ENCODE peak calls at places on chromosome 19, in eight cellular contexts. One of them, this sample, is unnamed.

GRCh38 chr19:52638601-52639000 is 446 bp upstream of the ZNF83 start:
- DNase-seq in NCI-H446 treated with DMSO at 0.1 percent for 48 hours: no peak
- DNase-seq in mucosa of descending colon: peak
- DNase-seq in heart right ventricle: peak
- DNase-seq in astrocyte of the hippocampus: peak
- DNase-seq in thoracic aorta: no peak
- DNase-seq in LNCaP clone FGC: no peak
- DNase-seq in NCI-H2029 treated with DMSO at 0.1 percent for 48 hours: peak
- DNase-seq in this sample: no peak

GRCh38 chr19:15288146-15288963 is 44.0 kb downstream of the BRD4 start:
- DNase-seq in astrocyte of the hippocampus: peak
- DNase-seq in LNCaP clone FGC: no peak
- DNase-seq in NCI-H446 treated with DMSO at 0.1 percent for 48 hours: peak
- DNase-seq in mucosa of descending colon: peak
- DNase-seq in NCI-H2029 treated with DMSO at 0.1 percent for 48 hours: no peak
- DNase-seq in heart right ventricle: no peak
- DNase-seq in thoracic aorta: no peak
- DNase-seq in this sample: no peak

GRCh38 chr19:30629086-30629485 is 256.9 kb downstream of the ZNF536 start:
- DNase-seq in astrocyte of the hippocampus: no peak
- DNase-seq in NCI-H446 treated with DMSO at 0.1 percent for 48 hours: no peak
- DNase-seq in heart right ventricle: no peak
- DNase-seq in thoracic aorta: no peak
- DNase-seq in LNCaP clone FGC: no peak
- DNase-seq in NCI-H2029 treated with DMSO at 0.1 percent for 48 hours: no peak
- DNase-seq in mucosa of descending colon: no peak
- DNase-seq in this sample: no peak

GRCh38 chr19:47081095-47081494 is 32.5 kb downstream of the ZC3H4 start:
- DNase-seq in astrocyte of the hippocampus: no peak
- DNase-seq in LNCaP clone FGC: no peak
- DNase-seq in NCI-H2029 treated with DMSO at 0.1 percent for 48 hours: no peak
- DNase-seq in thoracic aorta: no peak
- DNase-seq in heart right ventricle: no peak
- DNase-seq in NCI-H446 treated with DMSO at 0.1 percent for 48 hours: no peak
- DNase-seq in mucosa of descending colon: no peak
- DNase-seq in this sample: no peak

GRCh38 chr19:8460516-8461298 is 15.9 kb downstream of the HNRNPM start:
- DNase-seq in LNCaP clone FGC: no peak
- DNase-seq in NCI-H2029 treated with DMSO at 0.1 percent for 48 hours: no peak
- DNase-seq in thoracic aorta: no peak
- DNase-seq in NCI-H446 treated with DMSO at 0.1 percent for 48 hours: no peak
- DNase-seq in astrocyte of the hippocampus: no peak
- DNase-seq in mucosa of descending colon: no peak
- DNase-seq in heart right ventricle: no peak
- DNase-seq in this sample: no peak

GRCh38 chr19:30395283-30395682 is 23.1 kb downstream of the ZNF536 start:
- DNase-seq in heart right ventricle: no peak
- DNase-seq in thoracic aorta: no peak
- DNase-seq in NCI-H446 treated with DMSO at 0.1 percent for 48 hours: no peak
- DNase-seq in mucosa of descending colon: no peak
- DNase-seq in LNCaP clone FGC: no peak
- DNase-seq in NCI-H2029 treated with DMSO at 0.1 percent for 48 hours: no peak
- DNase-seq in astrocyte of the hippocampus: no peak
- DNase-seq in this sample: no peak

GRCh38 chr19:10271543-10272086 is 695 bp downstream of the ICAM1 start:
- DNase-seq in astrocyte of the hippocampus: no peak
- DNase-seq in thoracic aorta: no peak
- DNase-seq in mucosa of descending colon: peak
- DNase-seq in heart right ventricle: no peak
- DNase-seq in NCI-H2029 treated with DMSO at 0.1 percent for 48 hours: no peak
- DNase-seq in NCI-H446 treated with DMSO at 0.1 percent for 48 hours: no peak
- DNase-seq in LNCaP clone FGC: no peak
- DNase-seq in this sample: no peak

GRCh38 chr19:10603873-10604459 is 16.9 kb upstream of the AP1M2 start:
- DNase-seq in NCI-H2029 treated with DMSO at 0.1 percent for 48 hours: no peak
- DNase-seq in LNCaP clone FGC: no peak
- DNase-seq in heart right ventricle: no peak
- DNase-seq in NCI-H446 treated with DMSO at 0.1 percent for 48 hours: no peak
- DNase-seq in thoracic aorta: no peak
- DNase-seq in mucosa of descending colon: no peak
- DNase-seq in astrocyte of the hippocampus: peak
- DNase-seq in this sample: no peak

GRCh38 chr19:38793186-38793585 is 4.2 kb downstream of the LGALS7B start:
- DNase-seq in mucosa of descending colon: no peak
- DNase-seq in NCI-H446 treated with DMSO at 0.1 percent for 48 hours: no peak
- DNase-seq in NCI-H2029 treated with DMSO at 0.1 percent for 48 hours: no peak
- DNase-seq in LNCaP clone FGC: no peak
- DNase-seq in thoracic aorta: no peak
- DNase-seq in heart right ventricle: no peak
- DNase-seq in astrocyte of the hippocampus: peak
- DNase-seq in this sample: no peak

GRCh38 chr19:43695985-43696729 is 19.7 kb upstream of the IRGC start:
- DNase-seq in heart right ventricle: no peak
- DNase-seq in thoracic aorta: no peak
- DNase-seq in LNCaP clone FGC: no peak
- DNase-seq in NCI-H2029 treated with DMSO at 0.1 percent for 48 hours: no peak
- DNase-seq in astrocyte of the hippocampus: no peak
- DNase-seq in NCI-H446 treated with DMSO at 0.1 percent for 48 hours: no peak
- DNase-seq in mucosa of descending colon: no peak
- DNase-seq in this sample: no peak

GRCh38 chr19:17076539-17076919 is 952 bp downstream of the MYO9B start:
- DNase-seq in astrocyte of the hippocampus: peak
- DNase-seq in NCI-H446 treated with DMSO at 0.1 percent for 48 hours: no peak
- DNase-seq in mucosa of descending colon: no peak
- DNase-seq in LNCaP clone FGC: no peak
- DNase-seq in heart right ventricle: no peak
- DNase-seq in thoracic aorta: no peak
- DNase-seq in NCI-H2029 treated with DMSO at 0.1 percent for 48 hours: no peak
- DNase-seq in this sample: no peak

GRCh38 chr19:45999653-46000121 is 4.4 kb downstream of the CCDC61 start:
- DNase-seq in NCI-H446 treated with DMSO at 0.1 percent for 48 hours: no peak
- DNase-seq in heart right ventricle: no peak
- DNase-seq in astrocyte of the hippocampus: peak
- DNase-seq in LNCaP clone FGC: no peak
- DNase-seq in NCI-H2029 treated with DMSO at 0.1 percent for 48 hours: no peak
- DNase-seq in mucosa of descending colon: peak
- DNase-seq in thoracic aorta: no peak
- DNase-seq in this sample: no peak

GRCh38 chr19:58274771-58275199 is 4.0 kb upstream of the ZNF8 start:
- DNase-seq in thoracic aorta: no peak
- DNase-seq in astrocyte of the hippocampus: peak
- DNase-seq in heart right ventricle: no peak
- DNase-seq in NCI-H446 treated with DMSO at 0.1 percent for 48 hours: no peak
- DNase-seq in NCI-H2029 treated with DMSO at 0.1 percent for 48 hours: no peak
- DNase-seq in mucosa of descending colon: no peak
- DNase-seq in LNCaP clone FGC: no peak
- DNase-seq in this sample: no peak

GRCh38 chr19:41376998-41377365 is 649 bp downstream of the TMEM91 start:
- DNase-seq in NCI-H2029 treated with DMSO at 0.1 percent for 48 hours: no peak
- DNase-seq in thoracic aorta: no peak
- DNase-seq in astrocyte of the hippocampus: no peak
- DNase-seq in LNCaP clone FGC: no peak
- DNase-seq in mucosa of descending colon: no peak
- DNase-seq in heart right ventricle: no peak
- DNase-seq in NCI-H446 treated with DMSO at 0.1 percent for 48 hours: no peak
- DNase-seq in this sample: no peak

GRCh38 chr19:19275166-19275565 is 2.1 kb upstream of the TM6SF2 start:
- DNase-seq in NCI-H446 treated with DMSO at 0.1 percent for 48 hours: no peak
- DNase-seq in thoracic aorta: no peak
- DNase-seq in astrocyte of the hippocampus: no peak
- DNase-seq in LNCaP clone FGC: no peak
- DNase-seq in mucosa of descending colon: no peak
- DNase-seq in heart right ventricle: no peak
- DNase-seq in NCI-H2029 treated with DMSO at 0.1 percent for 48 hours: no peak
- DNase-seq in this sample: no peak

GRCh38 chr19:41701401-41702075 is 6.9 kb upstream of the CEACAM5 start:
- DNase-seq in LNCaP clone FGC: no peak
- DNase-seq in NCI-H2029 treated with DMSO at 0.1 percent for 48 hours: no peak
- DNase-seq in mucosa of descending colon: peak
- DNase-seq in astrocyte of the hippocampus: no peak
- DNase-seq in heart right ventricle: no peak
- DNase-seq in NCI-H446 treated with DMSO at 0.1 percent for 48 hours: no peak
- DNase-seq in thoracic aorta: no peak
- DNase-seq in this sample: no peak

GRCh38 chr19:17706750-17707181 is 12.5 kb upstream of the MAP1S start:
- DNase-seq in mucosa of descending colon: no peak
- DNase-seq in astrocyte of the hippocampus: peak
- DNase-seq in thoracic aorta: no peak
- DNase-seq in heart right ventricle: no peak
- DNase-seq in NCI-H2029 treated with DMSO at 0.1 percent for 48 hours: no peak
- DNase-seq in LNCaP clone FGC: no peak
- DNase-seq in NCI-H446 treated with DMSO at 0.1 percent for 48 hours: no peak
- DNase-seq in this sample: no peak

GRCh38 chr19:7554990-7555864 is 19.7 kb downstream of the PNPLA6 start:
- DNase-seq in mucosa of descending colon: peak
- DNase-seq in LNCaP clone FGC: no peak
- DNase-seq in thoracic aorta: no peak
- DNase-seq in heart right ventricle: no peak
- DNase-seq in NCI-H2029 treated with DMSO at 0.1 percent for 48 hours: no peak
- DNase-seq in astrocyte of the hippocampus: no peak
- DNase-seq in NCI-H446 treated with DMSO at 0.1 percent for 48 hours: no peak
- DNase-seq in this sample: no peak

GRCh38 chr19:29121684-29122083 is 91.3 kb downstream of the UQCRFS1 start:
- DNase-seq in NCI-H446 treated with DMSO at 0.1 percent for 48 hours: no peak
- DNase-seq in heart right ventricle: no peak
- DNase-seq in NCI-H2029 treated with DMSO at 0.1 percent for 48 hours: no peak
- DNase-seq in astrocyte of the hippocampus: no peak
- DNase-seq in thoracic aorta: no peak
- DNase-seq in LNCaP clone FGC: no peak
- DNase-seq in mucosa of descending colon: no peak
- DNase-seq in this sample: no peak

GRCh38 chr19:14670408-14670807 is 4.2 kb downstream of the ADGRE3 start:
- DNase-seq in mucosa of descending colon: no peak
- DNase-seq in heart right ventricle: no peak
- DNase-seq in LNCaP clone FGC: no peak
- DNase-seq in NCI-H2029 treated with DMSO at 0.1 percent for 48 hours: no peak
- DNase-seq in thoracic aorta: no peak
- DNase-seq in astrocyte of the hippocampus: no peak
- DNase-seq in NCI-H446 treated with DMSO at 0.1 percent for 48 hours: no peak
- DNase-seq in this sample: no peak

GRCh38 chr19:18333680-18334079 is 6.7 kb upstream of the PGPEP1 start:
- DNase-seq in heart right ventricle: no peak
- DNase-seq in astrocyte of the hippocampus: no peak
- DNase-seq in NCI-H2029 treated with DMSO at 0.1 percent for 48 hours: no peak
- DNase-seq in NCI-H446 treated with DMSO at 0.1 percent for 48 hours: no peak
- DNase-seq in mucosa of descending colon: no peak
- DNase-seq in thoracic aorta: no peak
- DNase-seq in LNCaP clone FGC: no peak
- DNase-seq in this sample: no peak

GRCh38 chr19:35901854-35902661 is at the start of gene HCST:
- DNase-seq in NCI-H446 treated with DMSO at 0.1 percent for 48 hours: no peak
- DNase-seq in heart right ventricle: no peak
- DNase-seq in mucosa of descending colon: peak
- DNase-seq in thoracic aorta: no peak
- DNase-seq in astrocyte of the hippocampus: no peak
- DNase-seq in LNCaP clone FGC: no peak
- DNase-seq in NCI-H2029 treated with DMSO at 0.1 percent for 48 hours: no peak
- DNase-seq in this sample: no peak

GRCh38 chr19:5095568-5095850 is 126.6 kb downstream of the KDM4B start:
- DNase-seq in NCI-H446 treated with DMSO at 0.1 percent for 48 hours: no peak
- DNase-seq in astrocyte of the hippocampus: no peak
- DNase-seq in mucosa of descending colon: no peak
- DNase-seq in NCI-H2029 treated with DMSO at 0.1 percent for 48 hours: no peak
- DNase-seq in LNCaP clone FGC: no peak
- DNase-seq in heart right ventricle: no peak
- DNase-seq in thoracic aorta: no peak
- DNase-seq in this sample: no peak

GRCh38 chr19:11269408-11269807 is 7.1 kb upstream of the DOCK6 start:
- DNase-seq in NCI-H446 treated with DMSO at 0.1 percent for 48 hours: no peak
- DNase-seq in astrocyte of the hippocampus: no peak
- DNase-seq in thoracic aorta: no peak
- DNase-seq in NCI-H2029 treated with DMSO at 0.1 percent for 48 hours: no peak
- DNase-seq in heart right ventricle: no peak
- DNase-seq in mucosa of descending colon: no peak
- DNase-seq in LNCaP clone FGC: no peak
- DNase-seq in this sample: no peak

GRCh38 chr19:17779281-17779930 is 15.5 kb upstream of the B3GNT3 start:
- DNase-seq in thoracic aorta: no peak
- DNase-seq in NCI-H2029 treated with DMSO at 0.1 percent for 48 hours: no peak
- DNase-seq in heart right ventricle: no peak
- DNase-seq in LNCaP clone FGC: no peak
- DNase-seq in NCI-H446 treated with DMSO at 0.1 percent for 48 hours: no peak
- DNase-seq in astrocyte of the hippocampus: no peak
- DNase-seq in mucosa of descending colon: no peak
- DNase-seq in this sample: no peak

GRCh38 chr19:3725640-3726310 is 17.6 kb downstream of the TJP3 start:
- DNase-seq in NCI-H2029 treated with DMSO at 0.1 percent for 48 hours: peak
- DNase-seq in NCI-H446 treated with DMSO at 0.1 percent for 48 hours: no peak
- DNase-seq in astrocyte of the hippocampus: peak
- DNase-seq in heart right ventricle: no peak
- DNase-seq in mucosa of descending colon: peak
- DNase-seq in LNCaP clone FGC: no peak
- DNase-seq in thoracic aorta: no peak
- DNase-seq in this sample: no peak

GRCh38 chr19:46404884-46405658 is 8.3 kb downstream of the CCDC8 start:
- DNase-seq in heart right ventricle: no peak
- DNase-seq in LNCaP clone FGC: no peak
- DNase-seq in NCI-H446 treated with DMSO at 0.1 percent for 48 hours: no peak
- DNase-seq in astrocyte of the hippocampus: no peak
- DNase-seq in thoracic aorta: no peak
- DNase-seq in mucosa of descending colon: peak
- DNase-seq in NCI-H2029 treated with DMSO at 0.1 percent for 48 hours: no peak
- DNase-seq in this sample: no peak

GRCh38 chr19:48393559-48394330 is at the start of gene GRIN2D:
- DNase-seq in mucosa of descending colon: no peak
- DNase-seq in heart right ventricle: no peak
- DNase-seq in LNCaP clone FGC: no peak
- DNase-seq in NCI-H446 treated with DMSO at 0.1 percent for 48 hours: no peak
- DNase-seq in astrocyte of the hippocampus: peak
- DNase-seq in thoracic aorta: no peak
- DNase-seq in NCI-H2029 treated with DMSO at 0.1 percent for 48 hours: no peak
- DNase-seq in this sample: no peak

GRCh38 chr19:49684251-49684982 is 5.0 kb upstream of the ADM5 start:
- DNase-seq in mucosa of descending colon: no peak
- DNase-seq in astrocyte of the hippocampus: no peak
- DNase-seq in NCI-H2029 treated with DMSO at 0.1 percent for 48 hours: no peak
- DNase-seq in thoracic aorta: no peak
- DNase-seq in LNCaP clone FGC: no peak
- DNase-seq in NCI-H446 treated with DMSO at 0.1 percent for 48 hours: no peak
- DNase-seq in heart right ventricle: no peak
- DNase-seq in this sample: no peak

This sample was measured in epithelial cell of proximal tubule.